ENCODE peak calls at places on chromosomes 13 and 19, in four cellular contexts. J is effector memory CD8-positive, alpha-beta T cell; Z is stimulated activated CD4-positive, alpha-beta T cell treated with anti-CD3 and anti-CD28 coated beads, Interleukin-2, amount 100 ng/mL, for 48 hours; I is esophagus squamous epithelium. Y is an unnamed sample.

GRCh38 chr19:17681505-17682125 is 6.5 kb downstream of the UNC13A start:
- DNase-seq in J (peak), Z (peak), I (no peak), Y (no peak)

GRCh38 chr19:4633140-4633967 is 6.0 kb upstream of the TNFAIP8L1 start:
- DNase-seq in J (peak), Z (peak), I (no peak), Y (peak)

GRCh38 chr13:39036212-39036611 is 1.7 kb downstream of the PROSER1 start:
- DNase-seq in J (no peak), Z (no peak), I (no peak), Y (no peak)

GRCh38 chr13:63110431-63110830 is 1694.8 kb upstream of the PCDH20 start:
- DNase-seq in J (no peak), Z (no peak), I (no peak), Y (no peak)

GRCh38 chr13:95437561-95437960 is 115.0 kb upstream of the CLDN10 start:
- DNase-seq in J (no peak), Z (no peak), I (no peak), Y (no peak)

GRCh38 chr19:35041548-35042055 is at the start of gene HPN:
- DNase-seq in J (no peak), Z (no peak), I (no peak), Y (no peak)

GRCh38 chr19:48418317-48419064 is 25.0 kb downstream of the GRIN2D start:
- DNase-seq in J (no peak), Z (no peak), I (no peak), Y (no peak)

GRCh38 chr19:54107876-54108490 is 5.3 kb downstream of the NDUFA3 start:
- DNase-seq in J (no peak), Z (no peak), I (no peak), Y (no peak)

GRCh38 chr19:2039082-2039958 is 11.7 kb downstream of the MKNK2 start:
- DNase-seq in J (no peak), Z (no peak), I (no peak), Y (no peak)

GRCh38 chr13:107456431-107456830 is 758.9 kb downstream of the LIG4 start:
- DNase-seq in J (no peak), Z (no peak), I (no peak), Y (no peak)

GRCh38 chr19:46515879-46516350 is 20.2 kb upstream of the PNMA8B start:
- DNase-seq in J (no peak), Z (no peak), I (no peak), Y (peak)

GRCh38 chr19:31355330-31356289 is 6.4 kb upstream of the TSHZ3 start:
- DNase-seq in J (no peak), Z (no peak), I (no peak), Y (no peak)

GRCh38 chr13:41751277-41751676 is 209.6 kb downstream of the VWA8 start:
- DNase-seq in J (no peak), Z (no peak), I (no peak), Y (no peak)

GRCh38 chr19:51448011-51448744 is 10.1 kb downstream of the SIGLEC8 start:
- DNase-seq in J (no peak), Z (no peak), I (no peak), Y (no peak)